ENCODE peak calls at places on chromosome 6, in nine cellular contexts. One of them, this sample, is unnamed.

GRCh38 chr6:89079611-89080213 is 839 bp upstream of the PNRC1 start:
- DNase-seq in AG04450: no peak
- DNase-seq in CD8-positive, alpha-beta T cell: peak
- DNase-seq in K562: no peak
- DNase-seq in tibial nerve: peak
- DNase-seq in adrenal gland: peak
- DNase-seq in breast epithelium: no peak
- DNase-seq in ovary: peak
- DNase-seq in lower lobe of right lung: peak
- DNase-seq in this sample: peak

GRCh38 chr6:148593130-148593812 is 153.6 kb upstream of the UST start:
- DNase-seq in AG04450: peak
- DNase-seq in CD8-positive, alpha-beta T cell: no peak
- DNase-seq in K562: no peak
- DNase-seq in tibial nerve: no peak
- DNase-seq in adrenal gland: no peak
- DNase-seq in breast epithelium: no peak
- DNase-seq in ovary: no peak
- DNase-seq in lower lobe of right lung: peak
- DNase-seq in this sample: peak

GRCh38 chr6:99393698-99394531 is at the start of gene COQ3:
- DNase-seq in AG04450: peak
- DNase-seq in CD8-positive, alpha-beta T cell: peak
- DNase-seq in K562: peak
- DNase-seq in tibial nerve: peak
- DNase-seq in adrenal gland: peak
- DNase-seq in breast epithelium: peak
- DNase-seq in ovary: peak
- DNase-seq in lower lobe of right lung: peak
- DNase-seq in this sample: peak

GRCh38 chr6:122649701-122650100 is 39.5 kb downstream of the PKIB start:
- DNase-seq in AG04450: no peak
- DNase-seq in CD8-positive, alpha-beta T cell: no peak
- DNase-seq in K562: no peak
- DNase-seq in tibial nerve: no peak
- DNase-seq in adrenal gland: no peak
- DNase-seq in breast epithelium: no peak
- DNase-seq in ovary: no peak
- DNase-seq in lower lobe of right lung: no peak
- DNase-seq in this sample: peak

GRCh38 chr6:66605011-66605410 is 898.0 kb upstream of the EYS start:
- DNase-seq in AG04450: no peak
- DNase-seq in CD8-positive, alpha-beta T cell: no peak
- DNase-seq in K562: no peak
- DNase-seq in tibial nerve: no peak
- DNase-seq in adrenal gland: no peak
- DNase-seq in breast epithelium: no peak
- DNase-seq in ovary: no peak
- DNase-seq in lower lobe of right lung: no peak
- DNase-seq in this sample: no peak

GRCh38 chr6:72579865-72580264 is 42.0 kb upstream of the KCNQ5 start:
- DNase-seq in AG04450: no peak
- DNase-seq in CD8-positive, alpha-beta T cell: no peak
- DNase-seq in K562: no peak
- DNase-seq in tibial nerve: no peak
- DNase-seq in adrenal gland: no peak
- DNase-seq in breast epithelium: no peak
- DNase-seq in ovary: no peak
- DNase-seq in lower lobe of right lung: no peak
- DNase-seq in this sample: peak

GRCh38 chr6:44431118-44431725 is 43.7 kb downstream of the CDC5L start:
- DNase-seq in AG04450: peak
- DNase-seq in CD8-positive, alpha-beta T cell: peak
- DNase-seq in K562: peak
- DNase-seq in tibial nerve: peak
- DNase-seq in adrenal gland: peak
- DNase-seq in breast epithelium: no peak
- DNase-seq in ovary: peak
- DNase-seq in lower lobe of right lung: no peak
- DNase-seq in this sample: peak

GRCh38 chr6:123616016-123616415 is 20.7 kb downstream of the TRDN start:
- DNase-seq in AG04450: no peak
- DNase-seq in CD8-positive, alpha-beta T cell: no peak
- DNase-seq in K562: no peak
- DNase-seq in tibial nerve: no peak
- DNase-seq in adrenal gland: no peak
- DNase-seq in breast epithelium: no peak
- DNase-seq in ovary: no peak
- DNase-seq in lower lobe of right lung: no peak
- DNase-seq in this sample: no peak

GRCh38 chr6:168863467-168863866 is 390.2 kb downstream of the THBS2 start:
- DNase-seq in AG04450: no peak
- DNase-seq in CD8-positive, alpha-beta T cell: no peak
- DNase-seq in K562: no peak
- DNase-seq in tibial nerve: no peak
- DNase-seq in adrenal gland: no peak
- DNase-seq in breast epithelium: no peak
- DNase-seq in ovary: no peak
- DNase-seq in lower lobe of right lung: no peak
- DNase-seq in this sample: no peak

GRCh38 chr6:159973951-159974350 is 5.1 kb downstream of the IGF2R start:
- DNase-seq in AG04450: no peak
- DNase-seq in CD8-positive, alpha-beta T cell: no peak
- DNase-seq in K562: no peak
- DNase-seq in tibial nerve: no peak
- DNase-seq in adrenal gland: no peak
- DNase-seq in breast epithelium: no peak
- DNase-seq in ovary: no peak
- DNase-seq in lower lobe of right lung: no peak
- DNase-seq in this sample: peak

GRCh38 chr6:81624443-81624842 is 128.0 kb downstream of the TENT5A start:
- DNase-seq in AG04450: no peak
- DNase-seq in CD8-positive, alpha-beta T cell: no peak
- DNase-seq in K562: no peak
- DNase-seq in tibial nerve: no peak
- DNase-seq in adrenal gland: no peak
- DNase-seq in breast epithelium: no peak
- DNase-seq in ovary: no peak
- DNase-seq in lower lobe of right lung: no peak
- DNase-seq in this sample: no peak

GRCh38 chr6:152472325-152472724 is 164.8 kb downstream of the SYNE1 start:
- DNase-seq in AG04450: no peak
- DNase-seq in CD8-positive, alpha-beta T cell: no peak
- DNase-seq in K562: no peak
- DNase-seq in tibial nerve: no peak
- DNase-seq in adrenal gland: no peak
- DNase-seq in breast epithelium: no peak
- DNase-seq in ovary: no peak
- DNase-seq in lower lobe of right lung: no peak
- DNase-seq in this sample: no peak

GRCh38 chr6:73340048-73340447 is 14.0 kb downstream of the DPPA5 start:
- DNase-seq in AG04450: no peak
- DNase-seq in CD8-positive, alpha-beta T cell: no peak
- DNase-seq in K562: no peak
- DNase-seq in tibial nerve: no peak
- DNase-seq in adrenal gland: no peak
- DNase-seq in breast epithelium: no peak
- DNase-seq in ovary: no peak
- DNase-seq in lower lobe of right lung: no peak
- DNase-seq in this sample: no peak

GRCh38 chr6:3751019-3751729 is at the start of gene PXDC1:
- DNase-seq in AG04450: no peak
- DNase-seq in CD8-positive, alpha-beta T cell: no peak
- DNase-seq in K562: no peak
- DNase-seq in tibial nerve: no peak
- DNase-seq in adrenal gland: no peak
- DNase-seq in breast epithelium: no peak
- DNase-seq in ovary: no peak
- DNase-seq in lower lobe of right lung: peak
- DNase-seq in this sample: no peak

GRCh38 chr6:3753228-3753795 is 1.8 kb upstream of the PXDC1 start:
- DNase-seq in AG04450: no peak
- DNase-seq in CD8-positive, alpha-beta T cell: no peak
- DNase-seq in K562: no peak
- DNase-seq in tibial nerve: no peak
- DNase-seq in adrenal gland: no peak
- DNase-seq in breast epithelium: no peak
- DNase-seq in ovary: no peak
- DNase-seq in lower lobe of right lung: no peak
- DNase-seq in this sample: no peak

GRCh38 chr6:3752538-3753227 is 1.2 kb upstream of the PXDC1 start:
- DNase-seq in AG04450: no peak
- DNase-seq in CD8-positive, alpha-beta T cell: no peak
- DNase-seq in K562: no peak
- DNase-seq in tibial nerve: no peak
- DNase-seq in adrenal gland: no peak
- DNase-seq in breast epithelium: no peak
- DNase-seq in ovary: no peak
- DNase-seq in lower lobe of right lung: no peak
- DNase-seq in this sample: no peak

GRCh38 chr6:3750324-3751018 is 1.0 kb downstream of the PXDC1 start:
- DNase-seq in AG04450: no peak
- DNase-seq in CD8-positive, alpha-beta T cell: no peak
- DNase-seq in K562: peak
- DNase-seq in tibial nerve: peak
- DNase-seq in adrenal gland: peak
- DNase-seq in breast epithelium: peak
- DNase-seq in ovary: peak
- DNase-seq in lower lobe of right lung: peak
- DNase-seq in this sample: peak

GRCh38 chr6:3751730-3752537 is 421 bp upstream of the PXDC1 start:
- DNase-seq in AG04450: peak
- DNase-seq in CD8-positive, alpha-beta T cell: no peak
- DNase-seq in K562: peak
- DNase-seq in tibial nerve: peak
- DNase-seq in adrenal gland: peak
- DNase-seq in breast epithelium: peak
- DNase-seq in ovary: peak
- DNase-seq in lower lobe of right lung: peak
- DNase-seq in this sample: peak
- TF ChIP-seq CTCF in AG04450: peak
- TF ChIP-seq CTCF in CD8-positive, alpha-beta T cell: peak
- TF ChIP-seq CTCF in K562: no peak
- TF ChIP-seq CTCF in tibial nerve: peak
- TF ChIP-seq CTCF in adrenal gland: no peak
- TF ChIP-seq CTCF in breast epithelium: peak
- TF ChIP-seq CTCF in ovary: peak
- TF ChIP-seq CTCF in lower lobe of right lung: peak
- TF ChIP-seq CTCF in this sample: peak

GRCh38 chr6:91486200-91486599 is 899.3 kb upstream of the MAP3K7 start:
- DNase-seq in AG04450: no peak
- DNase-seq in CD8-positive, alpha-beta T cell: no peak
- DNase-seq in K562: no peak
- DNase-seq in tibial nerve: no peak
- DNase-seq in adrenal gland: no peak
- DNase-seq in breast epithelium: no peak
- DNase-seq in ovary: no peak
- DNase-seq in lower lobe of right lung: no peak
- DNase-seq in this sample: no peak

GRCh38 chr6:91483415-91483814 is 896.5 kb upstream of the MAP3K7 start:
- DNase-seq in AG04450: no peak
- DNase-seq in CD8-positive, alpha-beta T cell: no peak
- DNase-seq in K562: no peak
- DNase-seq in tibial nerve: no peak
- DNase-seq in adrenal gland: no peak
- DNase-seq in breast epithelium: no peak
- DNase-seq in ovary: no peak
- DNase-seq in lower lobe of right lung: no peak
- DNase-seq in this sample: no peak

GRCh38 chr6:91485047-91485446 is 898.2 kb upstream of the MAP3K7 start:
- DNase-seq in AG04450: no peak
- DNase-seq in CD8-positive, alpha-beta T cell: no peak
- DNase-seq in K562: no peak
- DNase-seq in tibial nerve: no peak
- DNase-seq in adrenal gland: no peak
- DNase-seq in breast epithelium: no peak
- DNase-seq in ovary: no peak
- DNase-seq in lower lobe of right lung: no peak
- DNase-seq in this sample: no peak

GRCh38 chr6:91480397-91480796 is 893.5 kb upstream of the MAP3K7 start:
- DNase-seq in AG04450: no peak
- DNase-seq in CD8-positive, alpha-beta T cell: no peak
- DNase-seq in K562: no peak
- DNase-seq in tibial nerve: no peak
- DNase-seq in adrenal gland: no peak
- DNase-seq in breast epithelium: no peak
- DNase-seq in ovary: no peak
- DNase-seq in lower lobe of right lung: no peak
- DNase-seq in this sample: no peak

GRCh38 chr6:91482498-91482897 is 895.6 kb upstream of the MAP3K7 start:
- DNase-seq in AG04450: no peak
- DNase-seq in CD8-positive, alpha-beta T cell: no peak
- DNase-seq in K562: no peak
- DNase-seq in tibial nerve: no peak
- DNase-seq in adrenal gland: no peak
- DNase-seq in breast epithelium: no peak
- DNase-seq in ovary: no peak
- DNase-seq in lower lobe of right lung: no peak
- DNase-seq in this sample: no peak
- H3K4me3 ChIP-seq in AG04450: no peak
- H3K4me3 ChIP-seq in CD8-positive, alpha-beta T cell: no peak
- H3K4me3 ChIP-seq in K562: no peak
- H3K4me3 ChIP-seq in tibial nerve: no peak
- H3K4me3 ChIP-seq in adrenal gland: no peak
- H3K4me3 ChIP-seq in breast epithelium: no peak
- H3K4me3 ChIP-seq in ovary: no peak
- H3K4me3 ChIP-seq in lower lobe of right lung: no peak
- H3K4me3 ChIP-seq in this sample: no peak

GRCh38 chr6:14040042-14040441 is 77.5 kb upstream of the CD83 start:
- DNase-seq in AG04450: no peak
- DNase-seq in CD8-positive, alpha-beta T cell: no peak
- DNase-seq in K562: peak
- DNase-seq in tibial nerve: no peak
- DNase-seq in adrenal gland: no peak
- DNase-seq in breast epithelium: no peak
- DNase-seq in ovary: no peak
- DNase-seq in lower lobe of right lung: no peak
- DNase-seq in this sample: no peak
- TF ChIP-seq CTCF in AG04450: no peak
- TF ChIP-seq CTCF in CD8-positive, alpha-beta T cell: no peak
- TF ChIP-seq CTCF in K562: peak
- TF ChIP-seq CTCF in tibial nerve: no peak
- TF ChIP-seq CTCF in adrenal gland: no peak
- TF ChIP-seq CTCF in breast epithelium: no peak
- TF ChIP-seq CTCF in ovary: no peak
- TF ChIP-seq CTCF in lower lobe of right lung: no peak
- TF ChIP-seq CTCF in this sample: no peak

GRCh38 chr6:499617-500016 is 108.1 kb downstream of the IRF4 start:
- DNase-seq in AG04450: no peak
- DNase-seq in CD8-positive, alpha-beta T cell: no peak
- DNase-seq in K562: no peak
- DNase-seq in tibial nerve: no peak
- DNase-seq in adrenal gland: no peak
- DNase-seq in breast epithelium: no peak
- DNase-seq in ovary: no peak
- DNase-seq in lower lobe of right lung: no peak
- DNase-seq in this sample: no peak
- H3K4me3 ChIP-seq in AG04450: no peak
- H3K4me3 ChIP-seq in CD8-positive, alpha-beta T cell: no peak
- H3K4me3 ChIP-seq in K562: no peak
- H3K4me3 ChIP-seq in tibial nerve: no peak
- H3K4me3 ChIP-seq in adrenal gland: no peak
- H3K4me3 ChIP-seq in breast epithelium: no peak
- H3K4me3 ChIP-seq in ovary: no peak
- H3K4me3 ChIP-seq in lower lobe of right lung: no peak
- H3K4me3 ChIP-seq in this sample: no peak

GRCh38 chr6:139494376-139495025 is 120.1 kb upstream of the CITED2 start:
- DNase-seq in AG04450: no peak
- DNase-seq in CD8-positive, alpha-beta T cell: no peak
- DNase-seq in K562: no peak
- DNase-seq in tibial nerve: no peak
- DNase-seq in adrenal gland: no peak
- DNase-seq in breast epithelium: no peak
- DNase-seq in ovary: no peak
- DNase-seq in lower lobe of right lung: no peak
- DNase-seq in this sample: no peak
- TF ChIP-seq CTCF in AG04450: no peak
- TF ChIP-seq CTCF in CD8-positive, alpha-beta T cell: no peak
- TF ChIP-seq CTCF in K562: no peak
- TF ChIP-seq CTCF in tibial nerve: no peak
- TF ChIP-seq CTCF in adrenal gland: no peak
- TF ChIP-seq CTCF in breast epithelium: no peak
- TF ChIP-seq CTCF in ovary: no peak
- TF ChIP-seq CTCF in lower lobe of right lung: no peak
- TF ChIP-seq CTCF in this sample: no peak

This sample was measured in fibroblast of the aortic adventitia.